ENCODE peak calls at places on chromosomes 7 and 10, in seven cellular contexts. Q is choroid plexus epithelial cell, W is kidney epithelial cell, M is osteoblast, N is right atrium auricular region, X is bronchial epithelial cell, C is B cell. G is an unnamed sample.

GRCh38 chr7:16652888-16653287 is 6.9 kb downstream of the BZW2 start:
- DNase-seq in N (no peak), W (no peak), M (peak), C (no peak), X (peak), Q (no peak), G (peak)

GRCh38 chr7:50335795-50336754 is 31.6 kb downstream of the IKZF1 start:
- DNase-seq in C (no peak), M (no peak), N (no peak), X (no peak), Q (no peak), W (no peak), G (peak)

GRCh38 chr10:61663466-61663865 is 737 bp downstream of the CABCOCO1 start:
- DNase-seq in W (no peak), Q (peak), M (peak), C (no peak), N (no peak), X (no peak), G (no peak)

GRCh38 chr10:4677296-4678021 is 148.5 kb upstream of the AKR1E2 start:
- DNase-seq in X (peak), W (no peak), Q (peak), M (peak), N (no peak), C (no peak), G (peak)

GRCh38 chr10:128493811-128494210 is 367.6 kb upstream of the MKI67 start:
- DNase-seq in W (no peak), N (no peak), X (no peak), M (no peak), Q (no peak), C (no peak), G (no peak)

GRCh38 chr10:35639651-35640311 is 2.3 kb downstream of the FZD8 start:
- DNase-seq in Q (peak), W (no peak), C (peak), X (no peak), N (no peak), M (peak), G (peak)

GRCh38 chr10:125231116-125231812 is 70.9 kb upstream of the CTBP2 start:
- DNase-seq in C (no peak), Q (peak), X (peak), W (peak), N (no peak), M (peak), G (peak)

GRCh38 chr7:112192236-112193154 is 13.7 kb downstream of the DOCK4 start:
- DNase-seq in Q (peak), C (no peak), N (no peak), X (peak), M (peak), W (peak), G (peak)

GRCh38 chr7:7792089-7792488 is 73.7 kb upstream of the RPA3 start:
- DNase-seq in Q (peak), W (no peak), X (no peak), M (no peak), C (no peak), N (no peak), G (no peak)

GRCh38 chr7:74183653-74184450 is 9.7 kb downstream of the EIF4H start:
- DNase-seq in W (no peak), C (no peak), Q (no peak), M (peak), X (no peak), N (no peak), G (peak)

GRCh38 chr10:120685136-120685535 is 166.0 kb upstream of the WDR11 start:
- DNase-seq in W (no peak), X (no peak), N (no peak), Q (no peak), M (no peak), C (no peak), G (no peak)

GRCh38 chr7:49631071-49631826 is 142.2 kb upstream of the VWC2 start:
- DNase-seq in W (no peak), N (no peak), M (no peak), Q (no peak), X (no peak), C (no peak), G (no peak)

GRCh38 chr10:103525901-103526300 is 32.4 kb downstream of the NEURL1 start:
- DNase-seq in M (no peak), W (no peak), X (peak), C (no peak), Q (no peak), N (no peak), G (no peak)

GRCh38 chr7:96837583-96837982 is 127.9 kb upstream of the SEM1 start:
- DNase-seq in N (no peak), M (no peak), X (no peak), W (no peak), C (no peak), Q (no peak), G (no peak)

GRCh38 chr7:2716906-2717292 is 28.9 kb downstream of the AMZ1 start:
- DNase-seq in N (no peak), Q (no peak), X (no peak), C (no peak), M (no peak), W (no peak), G (no peak)

GRCh38 chr7:100169147-100169850 is 882 bp upstream of the GAL3ST4 start:
- DNase-seq in C (peak), N (no peak), W (no peak), M (peak), X (no peak), Q (no peak), G (no peak)

GRCh38 chr10:48879476-48879875 is 60.2 kb downstream of the LRRC18 start:
- DNase-seq in Q (no peak), C (no peak), N (no peak), X (no peak), M (no peak), W (no peak), G (no peak)

GRCh38 chr7:51249187-51249945 is 67.2 kb downstream of the COBL start:
- DNase-seq in M (no peak), N (no peak), Q (no peak), W (no peak), C (no peak), X (peak), G (peak)

GRCh38 chr10:89147256-89147655 is 59.9 kb downstream of the CH25H start:
- DNase-seq in Q (peak), C (no peak), X (peak), N (no peak), W (no peak), M (no peak), G (peak)

GRCh38 chr7:97731736-97732370 is at the start of gene TAC1:
- DNase-seq in C (no peak), W (no peak), N (no peak), M (peak), X (peak), Q (no peak), G (no peak)

GRCh38 chr7:70807650-70808049 is 324.3 kb upstream of the GALNT17 start:
- DNase-seq in N (no peak), C (no peak), X (no peak), M (no peak), Q (no peak), W (no peak), G (no peak)

GRCh38 chr7:333399-333776 is 43.4 kb downstream of the FOXL3 start:
- DNase-seq in N (peak), C (no peak), M (peak), X (no peak), W (no peak), Q (peak), G (peak)

GRCh38 chr7:68699090-68699711 is 899.1 kb upstream of the AUTS2 start:
- DNase-seq in Q (peak), C (no peak), N (no peak), X (no peak), W (peak), M (peak), G (no peak)

GRCh38 chr10:50619882-50620281 is 3.9 kb downstream of the SGMS1 start:
- DNase-seq in M (no peak), N (no peak), X (no peak), C (no peak), W (no peak), Q (no peak), G (no peak)

GRCh38 chr10:106224676-106225075 is 939.8 kb downstream of the SORCS1 start:
- DNase-seq in C (no peak), Q (peak), X (peak), W (no peak), M (no peak), N (no peak), G (peak)

GRCh38 chr10:18246967-18247366 is 106.7 kb downstream of the CACNB2 start:
- DNase-seq in W (no peak), X (no peak), N (no peak), M (no peak), Q (no peak), C (no peak), G (no peak)

GRCh38 chr10:132675031-132675740 is 110.8 kb downstream of the NKX6-2 start:
- DNase-seq in N (no peak), C (no peak), Q (no peak), X (no peak), W (no peak), M (peak), G (no peak)

GRCh38 chr10:60114765-60115586 is 208.6 kb upstream of the CCDC6 start:
- DNase-seq in Q (peak), C (peak), X (peak), W (peak), M (peak), N (no peak), G (peak)

GRCh38 chr7:96915029-96915428 is 90.3 kb upstream of the DLX6 start:
- DNase-seq in W (no peak), X (no peak), M (no peak), C (no peak), N (no peak), Q (no peak), G (no peak)

GRCh38 chr10:79018591-79019011 is 50.2 kb upstream of the ZMIZ1 start:
- DNase-seq in N (no peak), W (no peak), C (no peak), Q (peak), M (no peak), X (peak), G (peak)

GRCh38 chr10:101319241-101319915 is 34.6 kb upstream of the BTRC start:
- DNase-seq in W (no peak), X (peak), C (no peak), N (no peak), Q (peak), M (peak), G (no peak)

GRCh38 chr10:132437511-132437910 is 40.5 kb downstream of the PWWP2B start:
- DNase-seq in Q (no peak), X (no peak), M (no peak), N (no peak), W (no peak), C (no peak), G (no peak)

GRCh38 chr7:88344956-88345832 is 38.5 kb upstream of the STEAP4 start:
- DNase-seq in C (no peak), N (no peak), Q (peak), M (peak), W (no peak), X (peak), G (peak)

GRCh38 chr7:80324032-80324431 is 187.8 kb downstream of the GNAT3 start:
- DNase-seq in M (no peak), C (no peak), X (peak), N (no peak), Q (peak), W (peak), G (peak)

GRCh38 chr10:33211123-33211878 is 123.2 kb downstream of the NRP1 start:
- DNase-seq in C (no peak), Q (peak), X (no peak), W (no peak), N (peak), M (peak), G (peak)

GRCh38 chr10:116752969-116753665 is 10.8 kb upstream of the HSPA12A start:
- DNase-seq in N (no peak), W (no peak), X (no peak), M (no peak), Q (no peak), C (no peak), G (no peak)

GRCh38 chr7:157250605-157251228 is 86.1 kb upstream of the DNAJB6 start:
- DNase-seq in Q (peak), X (peak), N (no peak), M (no peak), W (no peak), C (peak), G (peak)

GRCh38 chr10:3366043-3366442 is 193.5 kb upstream of the PITRM1 start:
- DNase-seq in N (no peak), C (no peak), X (no peak), W (no peak), M (no peak), Q (no peak), G (no peak)

GRCh38 chr7:42272793-42273665 is 36.0 kb upstream of the GLI3 start:
- DNase-seq in M (peak), C (no peak), X (peak), W (no peak), N (no peak), Q (peak), G (peak)
- TF ChIP-seq CTCF in M (peak), C (no peak), X (peak), W (peak), N (peak), Q (peak), G (peak)

GRCh38 chr10:94645285-94645684 is 38.2 kb upstream of the CYP2C18 start:
- DNase-seq in N (no peak), W (no peak), M (no peak), C (no peak), Q (no peak), X (no peak), G (no peak)

GRCh38 chr10:94644352-94644751 is 39.2 kb upstream of the CYP2C18 start:
- DNase-seq in W (no peak), N (no peak), X (no peak), C (no peak), M (no peak), Q (no peak), G (no peak)

GRCh38 chr10:94640562-94640961 is 43.0 kb upstream of the CYP2C18 start:
- DNase-seq in M (no peak), N (no peak), W (no peak), Q (no peak), X (no peak), C (no peak), G (no peak)

GRCh38 chr10:94641480-94641879 is 42.0 kb upstream of the CYP2C18 start:
- DNase-seq in N (no peak), C (no peak), M (no peak), W (no peak), X (no peak), Q (no peak), G (no peak)

DNA sequence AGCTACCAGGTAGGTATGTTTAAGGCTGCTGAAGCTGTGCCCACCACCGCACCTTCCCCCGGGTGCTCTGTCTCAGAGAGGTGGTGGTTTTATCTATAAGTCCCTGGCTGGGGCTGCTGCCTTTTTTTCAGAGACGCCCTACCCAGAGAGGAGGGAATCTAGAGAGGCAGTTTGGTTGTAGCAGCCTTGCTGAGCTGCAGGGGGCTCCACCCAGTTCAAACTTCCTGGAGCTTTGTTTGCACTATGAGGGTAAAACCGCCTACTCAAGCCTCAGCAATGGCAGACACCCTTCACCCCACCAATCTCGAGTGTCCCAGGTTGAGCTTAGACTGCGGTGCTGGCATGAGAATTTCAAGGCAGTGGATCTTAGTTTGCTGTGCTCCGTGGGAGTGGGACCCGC is 43.6 kb upstream of the CYP2C18 start:
- DNase-seq in C (no peak), W (no peak), N (no peak), M (no peak), X (no peak), Q (no peak), G (no peak)
- TF ChIP-seq CTCF in C (no peak), W (no peak), N (no peak), M (no peak), X (no peak), Q (no peak), G (no peak)

GRCh38 chr7:24881622-24882021 is 98.4 kb downstream of the OSBPL3 start:
- DNase-seq in C (no peak), X (no peak), W (no peak), Q (no peak), M (no peak), N (no peak), G (peak)
- TF ChIP-seq CTCF in C (no peak), X (peak), W (peak), Q (peak), M (no peak), N (no peak), G (no peak)

DNA sequence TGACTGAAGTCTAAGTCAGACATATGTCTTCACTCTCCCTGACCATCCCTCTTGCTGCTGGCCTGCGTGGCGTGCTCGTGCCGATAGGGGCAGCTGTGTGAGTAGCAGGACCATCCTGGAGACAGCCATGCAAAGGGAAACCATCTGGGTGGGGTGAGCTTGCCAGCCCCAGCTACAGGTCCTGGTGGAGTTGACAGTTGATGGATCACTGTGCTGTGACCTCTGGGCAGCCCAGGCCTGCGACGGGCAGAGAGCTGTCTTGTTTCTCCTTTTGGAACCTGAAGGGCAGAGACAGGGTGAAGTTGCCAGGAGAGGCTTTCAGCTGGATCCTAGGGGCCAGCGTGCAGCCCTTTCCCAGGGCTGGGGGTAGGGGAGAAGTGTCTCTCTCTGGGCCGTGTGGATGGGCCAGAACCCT is 44.7 kb downstream of the GRK5 start:
- DNase-seq in W (no peak), C (no peak), M (no peak), Q (peak), X (no peak), N (no peak), G (no peak)
- TF ChIP-seq CTCF in W (peak), C (no peak), M (no peak), Q (peak), X (no peak), N (peak), G (no peak)

G was measured in MCF 10A.